ENCODE peak calls at places on chromosomes 1 and 21, in eight cellular contexts. B is H1, Y is tibial nerve, K is GM12878, X is ovary, N is esophagus muscularis mucosa, F is transverse colon, V is A549. P is an unnamed sample.

GRCh38 chr1:161835963-161836362 is 69.8 kb downstream of the ATF6 start:
- DNase-seq in B (no peak), Y (no peak), K (no peak), X (no peak), N (no peak), F (no peak), V (no peak), P (no peak)

GRCh38 chr1:153565529-153566374 is at the start of gene S100A2:
- DNase-seq in B (no peak), Y (no peak), K (peak), X (peak), N (no peak), F (peak), V (peak), P (peak)

GRCh38 chr1:7550261-7550850 is 220.7 kb upstream of the VAMP3 start:
- DNase-seq in B (peak), Y (no peak), K (no peak), X (no peak), N (no peak), F (peak), V (no peak), P (no peak)

GRCh38 chr1:177517556-177517955 is 346.8 kb downstream of the BRINP2 start:
- DNase-seq in B (no peak), Y (no peak), K (no peak), X (no peak), N (no peak), F (no peak), V (no peak), P (no peak)

GRCh38 chr1:212669102-212669501 is 30.5 kb downstream of the BATF3 start:
- DNase-seq in B (no peak), Y (no peak), K (no peak), X (no peak), N (no peak), F (no peak), V (peak), P (no peak)

GRCh38 chr1:112325504-112325903 is 70.5 kb upstream of the CTTNBP2NL start:
- DNase-seq in B (no peak), Y (no peak), K (no peak), X (no peak), N (no peak), F (no peak), V (no peak), P (no peak)

GRCh38 chr1:16129316-16129715 is 26.6 kb downstream of the EPHA2 start:
- DNase-seq in B (no peak), Y (no peak), K (no peak), X (peak), N (no peak), F (no peak), V (no peak), P (no peak)

GRCh38 chr1:165949335-165950130 is 122.1 kb downstream of the UCK2 start:
- DNase-seq in B (no peak), Y (no peak), K (no peak), X (no peak), N (no peak), F (no peak), V (no peak), P (no peak)

GRCh38 chr1:150257624-150258274 is at the start of gene CA14:
- DNase-seq in B (no peak), Y (no peak), K (no peak), X (peak), N (no peak), F (no peak), V (no peak), P (no peak)

GRCh38 chr1:168428063-168428731 is 115.6 kb downstream of the XCL2 start:
- DNase-seq in B (no peak), Y (no peak), K (no peak), X (peak), N (no peak), F (no peak), V (no peak), P (no peak)

GRCh38 chr1:175678471-175678870 is 64.9 kb downstream of the TNR start:
- DNase-seq in B (no peak), Y (no peak), K (no peak), X (no peak), N (no peak), F (no peak), V (no peak), P (no peak)

GRCh38 chr1:214957330-214958137 is 125.0 kb upstream of the KCNK2 start:
- DNase-seq in B (no peak), Y (no peak), K (no peak), X (no peak), N (no peak), F (no peak), V (peak), P (peak)

GRCh38 chr1:163055005-163055404 is 14.2 kb upstream of the RGS4 start:
- DNase-seq in B (no peak), Y (no peak), K (no peak), X (no peak), N (no peak), F (no peak), V (no peak), P (no peak)

GRCh38 chr1:238409191-238409846 is 518.6 kb upstream of the ZP4 start:
- DNase-seq in B (no peak), Y (no peak), K (no peak), X (no peak), N (no peak), F (no peak), V (no peak), P (no peak)

GRCh38 chr1:157147906-157148717 is 9.9 kb upstream of the ETV3 start:
- DNase-seq in B (no peak), Y (no peak), K (no peak), X (no peak), N (no peak), F (no peak), V (no peak), P (no peak)

GRCh38 chr1:107964397-107965111 is 426 bp downstream of the VAV3 start:
- DNase-seq in B (no peak), Y (no peak), K (no peak), X (no peak), N (no peak), F (peak), V (no peak), P (no peak)

GRCh38 chr1:25253911-25254310 is 6.7 kb upstream of the RSRP1 start:
- DNase-seq in B (no peak), Y (no peak), K (no peak), X (no peak), N (no peak), F (no peak), V (no peak), P (no peak)

GRCh38 chr1:18278953-18279712 is 171.5 kb downstream of the IGSF21 start:
- DNase-seq in B (no peak), Y (no peak), K (no peak), X (no peak), N (no peak), F (no peak), V (no peak), P (no peak)

GRCh38 chr1:245544236-245544635 is 389.5 kb downstream of the KIF26B start:
- DNase-seq in B (no peak), Y (no peak), K (no peak), X (no peak), N (no peak), F (no peak), V (no peak), P (no peak)

GRCh38 chr1:245541389-245541788 is 386.6 kb downstream of the KIF26B start:
- DNase-seq in B (no peak), Y (no peak), K (no peak), X (no peak), N (no peak), F (no peak), V (no peak), P (no peak)

GRCh38 chr1:245542365-245542764 is 387.6 kb downstream of the KIF26B start:
- DNase-seq in B (no peak), Y (no peak), K (no peak), X (no peak), N (no peak), F (no peak), V (no peak), P (no peak)

GRCh38 chr1:245537992-245538391 is 383.2 kb downstream of the KIF26B start:
- DNase-seq in B (no peak), Y (no peak), K (no peak), X (no peak), N (no peak), F (no peak), V (no peak), P (no peak)

GRCh38 chr1:245538671-245539070 is 383.9 kb downstream of the KIF26B start:
- DNase-seq in B (no peak), Y (no peak), K (no peak), X (no peak), N (no peak), F (no peak), V (no peak), P (no peak)
- TF ChIP-seq EP300 in B (no peak), Y (no peak), K (no peak), X (no peak), N (no peak), F (no peak), V (no peak), P (no peak)

GRCh38 chr1:109397451-109398342 is at the start of gene SORT1:
- DNase-seq in B (peak), Y (peak), K (no peak), X (peak), N (peak), F (peak), V (peak), P (peak)

GRCh38 chr1:109394591-109395281 is 3.0 kb downstream of the SORT1 start:
- DNase-seq in B (no peak), Y (no peak), K (no peak), X (no peak), N (no peak), F (no peak), V (no peak), P (no peak)

GRCh38 chr1:109396971-109397370 is 747 bp downstream of the SORT1 start:
- DNase-seq in B (no peak), Y (no peak), K (no peak), X (no peak), N (no peak), F (peak), V (no peak), P (no peak)

GRCh38 chr1:109396513-109396839 is 1.2 kb downstream of the SORT1 start:
- DNase-seq in B (no peak), Y (no peak), K (no peak), X (no peak), N (no peak), F (no peak), V (no peak), P (no peak)

DNA sequence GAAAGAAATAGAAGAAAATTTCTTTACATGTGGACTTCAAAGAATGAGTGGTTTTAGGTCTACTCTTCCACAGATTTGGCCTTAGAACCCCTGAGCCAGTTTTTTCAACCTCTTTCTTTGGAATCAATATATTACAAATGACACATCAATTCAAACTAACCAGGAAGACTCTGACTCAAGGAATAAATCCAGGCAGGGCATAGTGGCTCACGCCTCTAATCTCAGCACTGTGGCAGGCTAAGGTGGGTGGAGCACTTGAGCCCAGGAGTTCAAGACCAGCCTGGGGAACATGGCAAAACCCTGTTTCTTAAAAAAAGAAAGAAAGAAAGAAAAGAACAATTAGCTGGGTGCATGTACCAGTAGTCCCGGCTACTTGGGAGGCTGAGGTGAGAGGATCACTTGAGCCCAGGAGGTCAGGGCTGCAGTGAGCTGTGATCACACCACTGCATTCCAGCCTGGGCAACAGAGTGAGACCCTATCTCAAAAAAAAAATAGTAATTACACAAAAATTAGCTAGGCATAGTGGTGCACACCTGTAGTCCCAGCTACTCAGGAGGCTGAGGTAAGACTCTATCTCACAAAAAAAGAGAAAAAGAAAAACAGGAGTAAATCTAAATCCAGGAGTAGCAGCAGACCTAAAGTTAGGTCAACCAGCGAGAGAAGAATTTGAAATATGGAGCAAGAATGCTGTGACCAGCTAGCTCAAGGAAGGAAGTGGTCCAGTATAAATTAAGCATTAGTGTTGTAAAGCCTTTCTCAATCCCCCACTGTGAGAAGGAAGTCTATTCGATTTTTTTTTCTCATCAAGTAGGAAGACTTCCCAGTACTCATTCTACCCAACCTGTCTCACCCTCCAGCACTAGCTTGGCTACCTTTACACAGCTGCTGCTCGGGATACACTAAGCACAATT is 1.9 kb downstream of the SORT1 start:
- DNase-seq in B (no peak), Y (no peak), K (no peak), X (no peak), N (no peak), F (peak), V (no peak), P (no peak)
- H3K4me3 ChIP-seq in B (no peak), Y (peak), K (peak), X (no peak), N (peak), F (peak), V (no peak), P (peak)

GRCh38 chr1:180577361-180577760 is 18.6 kb downstream of the OVAAL start:
- DNase-seq in B (no peak), Y (no peak), K (no peak), X (no peak), N (no peak), F (no peak), V (no peak), P (no peak)
- TF ChIP-seq EP300 in B (no peak), Y (no peak), K (no peak), X (no peak), N (no peak), F (no peak), V (no peak), P (no peak)

GRCh38 chr21:33896691-33897090 is 18.9 kb downstream of the ATP5PO start:
- DNase-seq in B (no peak), Y (no peak), K (no peak), X (no peak), N (no peak), F (no peak), V (no peak), P (no peak)

GRCh38 chr21:33892853-33893252 is 22.8 kb downstream of the ATP5PO start:
- DNase-seq in B (peak), Y (no peak), K (no peak), X (no peak), N (no peak), F (no peak), V (no peak), P (no peak)

GRCh38 chr21:33893917-33894316 is 21.7 kb downstream of the ATP5PO start:
- DNase-seq in B (no peak), Y (no peak), K (no peak), X (no peak), N (no peak), F (no peak), V (no peak), P (no peak)

GRCh38 chr21:33895356-33895755 is 20.2 kb downstream of the ATP5PO start:
- DNase-seq in B (no peak), Y (no peak), K (no peak), X (no peak), N (no peak), F (no peak), V (no peak), P (no peak)

DNA sequence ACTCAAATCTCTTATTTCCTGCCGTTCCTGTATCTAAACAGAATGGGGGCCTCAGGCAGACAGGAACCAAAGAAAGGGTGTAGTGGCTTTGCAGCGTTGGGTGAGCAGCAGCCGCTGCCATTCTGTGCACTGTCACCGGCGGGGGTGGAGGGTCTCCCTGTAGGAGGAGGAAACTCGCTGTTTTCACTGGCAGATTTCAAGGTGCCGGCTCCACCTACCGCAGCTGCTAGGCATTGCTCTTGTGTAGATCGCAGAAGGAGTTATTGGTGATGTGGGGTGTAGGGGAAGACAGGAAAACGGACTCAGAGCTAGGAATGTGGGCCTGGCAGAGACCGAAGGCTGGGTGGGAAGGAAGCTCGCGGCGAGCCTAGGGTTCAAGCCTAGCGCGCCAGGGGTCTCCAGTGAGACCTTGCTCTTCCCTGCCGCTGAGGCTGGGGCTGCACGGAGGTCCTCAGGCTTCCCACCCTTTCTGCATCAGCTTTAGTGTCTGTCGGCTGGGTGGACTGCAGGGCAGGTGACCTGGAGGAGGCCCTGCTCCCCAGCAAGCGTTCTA is 20.8 kb downstream of the ATP5PO start:
- DNase-seq in B (peak), Y (peak), K (no peak), X (peak), N (peak), F (peak), V (peak), P (peak)
- H3K4me3 ChIP-seq in B (no peak), Y (peak), K (no peak), X (peak), N (peak), F (no peak), V (peak), P (peak)

GRCh38 chr1:181456551-181456950 is 26.8 kb upstream of the CACNA1E start:
- DNase-seq in B (no peak), Y (no peak), K (no peak), X (no peak), N (peak), F (no peak), V (no peak), P (no peak)

GRCh38 chr1:181451661-181452060 is 31.7 kb upstream of the CACNA1E start:
- DNase-seq in B (no peak), Y (no peak), K (no peak), X (no peak), N (peak), F (no peak), V (no peak), P (no peak)

GRCh38 chr1:181458419-181458818 is 24.9 kb upstream of the CACNA1E start:
- DNase-seq in B (no peak), Y (no peak), K (no peak), X (no peak), N (peak), F (no peak), V (no peak), P (no peak)

GRCh38 chr1:181452746-181453145 is 30.6 kb upstream of the CACNA1E start:
- DNase-seq in B (no peak), Y (no peak), K (no peak), X (no peak), N (peak), F (no peak), V (no peak), P (no peak)

DNA sequence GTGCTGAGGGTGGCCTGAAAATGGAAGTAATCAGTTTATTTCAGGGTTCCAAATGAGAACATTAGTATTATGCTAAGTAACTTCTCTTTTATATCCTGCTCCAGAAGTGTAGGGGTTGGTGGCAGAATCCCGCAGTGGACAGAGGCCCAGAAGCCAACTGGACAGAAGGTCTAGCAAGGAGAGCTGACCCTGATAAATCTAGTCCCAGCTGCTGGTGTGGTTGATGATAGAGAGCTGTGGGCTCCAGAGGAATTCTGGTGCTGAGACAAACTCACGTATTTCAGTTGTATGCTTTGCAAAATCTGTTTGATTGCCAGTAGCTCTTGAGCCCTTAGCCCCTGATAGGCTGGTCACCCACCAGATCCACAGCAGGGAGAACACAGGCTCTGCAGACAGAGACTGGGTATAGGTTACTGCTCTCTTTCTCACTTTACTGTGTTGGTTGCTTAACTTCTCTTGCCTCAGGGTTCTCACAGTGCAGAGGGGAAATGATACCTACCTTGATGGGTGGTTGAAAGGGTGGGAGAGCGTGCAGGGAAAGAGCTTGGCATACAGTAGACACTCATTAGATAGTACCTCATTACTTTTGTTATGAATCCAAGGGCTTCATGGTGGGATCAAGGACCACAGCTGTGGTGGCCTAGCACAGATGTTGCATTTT is 29.6 kb upstream of the CACNA1E start:
- DNase-seq in B (no peak), Y (no peak), K (no peak), X (no peak), N (peak), F (no peak), V (no peak), P (no peak)
- TF ChIP-seq EP300 in B (no peak), Y (no peak), K (no peak), X (no peak), N (no peak), F (no peak), V (no peak), P (no peak)

DNA sequence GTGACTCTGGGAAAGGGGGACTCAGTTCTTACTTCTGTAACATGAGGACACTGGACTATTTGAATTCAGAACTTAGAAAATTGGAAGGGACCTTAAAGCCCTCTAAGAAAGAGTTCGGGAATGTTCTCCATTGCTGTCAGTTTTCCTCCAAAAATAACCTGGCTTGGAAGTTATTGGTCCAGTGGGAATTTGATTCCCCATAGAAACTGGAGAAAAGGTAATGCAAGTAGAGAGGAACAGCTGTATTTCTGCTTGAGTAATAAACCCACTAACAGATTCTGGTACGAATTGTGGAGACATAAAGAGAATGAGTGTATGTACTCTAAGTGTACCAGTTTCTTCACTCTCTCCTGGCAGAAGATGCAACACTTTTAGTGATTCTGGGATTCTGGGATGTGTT is 1.8 kb downstream of the ZBED6 start:
- DNase-seq in B (no peak), Y (no peak), K (no peak), X (no peak), N (no peak), F (no peak), V (no peak), P (no peak)
- H3K4me3 ChIP-seq in B (peak), Y (peak), K (peak), X (peak), N (peak), F (peak), V (peak), P (peak)